ENCODE peak calls at places on chromosomes 16 and 17, in six cellular contexts. One of them, this sample, is unnamed.

GRCh38 chr17:12429125-12429524 is 236.6 kb upstream of the MYOCD start:
- DNase-seq in T-helper 17 cell: no peak
- DNase-seq in fibroblast of mammary gland: no peak
- DNase-seq in T47D: no peak
- DNase-seq in HL-60: no peak
- DNase-seq in stimulated activated CD4-positive, alpha-beta T cell treated with anti-CD3 and anti-CD28 coated beads, Interleukin-1b, Interleukin-23, amount 100 ng/mL, for 1 hour: no peak
- DNase-seq in this sample: no peak

GRCh38 chr17:74262601-74263000 is 11.4 kb upstream of the DNAI2 start:
- DNase-seq in T-helper 17 cell: no peak
- DNase-seq in fibroblast of mammary gland: no peak
- DNase-seq in T47D: no peak
- DNase-seq in HL-60: no peak
- DNase-seq in stimulated activated CD4-positive, alpha-beta T cell treated with anti-CD3 and anti-CD28 coated beads, Interleukin-1b, Interleukin-23, amount 100 ng/mL, for 1 hour: no peak
- DNase-seq in this sample: no peak

GRCh38 chr16:27127293-27127692 is 60.6 kb downstream of the C16orf82 start:
- DNase-seq in T-helper 17 cell: no peak
- DNase-seq in fibroblast of mammary gland: no peak
- DNase-seq in T47D: no peak
- DNase-seq in HL-60: no peak
- DNase-seq in stimulated activated CD4-positive, alpha-beta T cell treated with anti-CD3 and anti-CD28 coated beads, Interleukin-1b, Interleukin-23, amount 100 ng/mL, for 1 hour: no peak
- DNase-seq in this sample: no peak

GRCh38 chr17:37732313-37732712 is 12.5 kb downstream of the HNF1B start:
- DNase-seq in T-helper 17 cell: no peak
- DNase-seq in fibroblast of mammary gland: no peak
- DNase-seq in T47D: no peak
- DNase-seq in HL-60: no peak
- DNase-seq in stimulated activated CD4-positive, alpha-beta T cell treated with anti-CD3 and anti-CD28 coated beads, Interleukin-1b, Interleukin-23, amount 100 ng/mL, for 1 hour: no peak
- DNase-seq in this sample: no peak

GRCh38 chr16:78650675-78651074 is 551.2 kb downstream of the WWOX start:
- DNase-seq in T-helper 17 cell: no peak
- DNase-seq in fibroblast of mammary gland: no peak
- DNase-seq in T47D: no peak
- DNase-seq in HL-60: no peak
- DNase-seq in stimulated activated CD4-positive, alpha-beta T cell treated with anti-CD3 and anti-CD28 coated beads, Interleukin-1b, Interleukin-23, amount 100 ng/mL, for 1 hour: no peak
- DNase-seq in this sample: no peak

GRCh38 chr17:17111401-17112393 is 69.4 kb downstream of the MPRIP start:
- DNase-seq in T-helper 17 cell: no peak
- DNase-seq in fibroblast of mammary gland: no peak
- DNase-seq in T47D: no peak
- DNase-seq in HL-60: no peak
- DNase-seq in stimulated activated CD4-positive, alpha-beta T cell treated with anti-CD3 and anti-CD28 coated beads, Interleukin-1b, Interleukin-23, amount 100 ng/mL, for 1 hour: no peak
- DNase-seq in this sample: no peak

GRCh38 chr16:48499822-48500440 is 110.0 kb downstream of the N4BP1 start:
- DNase-seq in T-helper 17 cell: no peak
- DNase-seq in fibroblast of mammary gland: peak
- DNase-seq in T47D: peak
- DNase-seq in HL-60: no peak
- DNase-seq in stimulated activated CD4-positive, alpha-beta T cell treated with anti-CD3 and anti-CD28 coated beads, Interleukin-1b, Interleukin-23, amount 100 ng/mL, for 1 hour: no peak
- DNase-seq in this sample: no peak

GRCh38 chr17:27608330-27609230 is 22.4 kb upstream of the LGALS9 start:
- DNase-seq in T-helper 17 cell: no peak
- DNase-seq in fibroblast of mammary gland: no peak
- DNase-seq in T47D: no peak
- DNase-seq in HL-60: no peak
- DNase-seq in stimulated activated CD4-positive, alpha-beta T cell treated with anti-CD3 and anti-CD28 coated beads, Interleukin-1b, Interleukin-23, amount 100 ng/mL, for 1 hour: no peak
- DNase-seq in this sample: no peak

GRCh38 chr16:88924834-88925539 is 52.0 kb downstream of the CBFA2T3 start:
- DNase-seq in T-helper 17 cell: no peak
- DNase-seq in fibroblast of mammary gland: peak
- DNase-seq in T47D: peak
- DNase-seq in HL-60: peak
- DNase-seq in stimulated activated CD4-positive, alpha-beta T cell treated with anti-CD3 and anti-CD28 coated beads, Interleukin-1b, Interleukin-23, amount 100 ng/mL, for 1 hour: no peak
- DNase-seq in this sample: peak

GRCh38 chr17:38465420-38466345 is 37.4 kb downstream of the ARHGAP23 start:
- DNase-seq in T-helper 17 cell: no peak
- DNase-seq in fibroblast of mammary gland: no peak
- DNase-seq in T47D: no peak
- DNase-seq in HL-60: no peak
- DNase-seq in stimulated activated CD4-positive, alpha-beta T cell treated with anti-CD3 and anti-CD28 coated beads, Interleukin-1b, Interleukin-23, amount 100 ng/mL, for 1 hour: no peak
- DNase-seq in this sample: no peak

GRCh38 chr17:18117974-18118632 is 9.5 kb downstream of the MYO15A start:
- DNase-seq in T-helper 17 cell: no peak
- DNase-seq in fibroblast of mammary gland: peak
- DNase-seq in T47D: no peak
- DNase-seq in HL-60: no peak
- DNase-seq in stimulated activated CD4-positive, alpha-beta T cell treated with anti-CD3 and anti-CD28 coated beads, Interleukin-1b, Interleukin-23, amount 100 ng/mL, for 1 hour: no peak
- DNase-seq in this sample: no peak